ENCODE peak calls at places on chromosomes 5 and 9, in five cellular contexts. V is RWPE1, E is foreskin fibroblast, M is fibroblast of pulmonary artery, R is psoas muscle. Z is an unnamed sample.

GRCh38 chr9:94150279-94150828 is 66.1 kb downstream of the PTPDC1 start:
- DNase-seq in E (no peak), V (no peak), M (no peak), R (no peak), Z (no peak)

GRCh38 chr5:115069087-115069968 is 100.4 kb downstream of the TRIM36 start:
- DNase-seq in M (peak; percentile 61), E (peak; percentile 66), V (peak; percentile 44), R (no peak), Z (peak; percentile 27)

GRCh38 chr5:178442361-178443256 is 147.6 kb downstream of the COL23A1 start:
- DNase-seq in V (no peak), E (no peak), M (no peak), R (no peak), Z (no peak)

GRCh38 chr5:135220394-135221186 is 178.4 kb downstream of the MACROH2A1 start:
- DNase-seq in E (no peak), V (no peak), R (no peak), M (no peak), Z (no peak)

GRCh38 chr5:160020969-160021368 is 12.0 kb downstream of the TTC1 start:
- DNase-seq in E (peak; percentile 15), R (no peak), M (peak; percentile 26), V (no peak), Z (no peak)

GRCh38 chr9:108724669-108725068 is 131.1 kb downstream of the ACTL7B start:
- DNase-seq in R (no peak), V (no peak), M (no peak), E (peak; percentile 55), Z (no peak)

GRCh38 chr5:45643051-45643450 is 53.1 kb downstream of the HCN1 start:
- DNase-seq in E (no peak), R (no peak), M (no peak), V (no peak), Z (no peak)

GRCh38 chr5:159178978-159179377 is 30.4 kb downstream of the RNF145 start:
- DNase-seq in R (no peak), M (peak; percentile 99), V (peak; percentile 92), E (peak; percentile 89), Z (peak; percentile 93)

GRCh38 chr9:136054146-136054545 is 40.9 kb downstream of the NACC2 start:
- DNase-seq in E (no peak), R (no peak), M (no peak), V (no peak), Z (no peak)

GRCh38 chr9:131111186-131111853 is 14.1 kb upstream of the NUP214 start:
- DNase-seq in E (peak; percentile 24), R (no peak), M (no peak), V (no peak), Z (no peak)

GRCh38 chr9:16282216-16282615 is 588.3 kb downstream of the BNC2 start:
- DNase-seq in M (peak; percentile 54), E (peak; percentile 75), R (no peak), V (no peak), Z (peak; percentile 18)

GRCh38 chr5:157205708-157206107 is 25.1 kb downstream of the ITK start:
- DNase-seq in E (no peak), M (no peak), V (no peak), R (no peak), Z (no peak)

GRCh38 chr5:151004499-151004898 is 15.9 kb upstream of the GPX3 start:
- DNase-seq in M (no peak), E (no peak), V (no peak), R (no peak), Z (no peak)

GRCh38 chr9:105661011-105661410 is 1.2 kb upstream of the TAL2 start:
- DNase-seq in V (no peak), R (no peak), M (no peak), E (no peak), Z (no peak)

GRCh38 chr5:178324481-178325310 is 92.1 kb upstream of the PHYKPL start:
- DNase-seq in M (no peak), R (no peak), V (no peak), E (no peak), Z (no peak)

GRCh38 chr5:145921211-145921610 is 15.2 kb upstream of the SH3RF2 start:
- DNase-seq in V (peak; percentile 49), E (peak; percentile 39), R (no peak), M (no peak), Z (no peak)

GRCh38 chr5:143403607-143404415 is at the start of gene NR3C1:
- DNase-seq in E (peak; percentile 96), R (peak; percentile 89), M (peak; percentile 89), V (peak; percentile 80), Z (peak; percentile 44)
- TF ChIP-seq CTCF in E (peak; percentile 26), R (peak; percentile 74), M (peak; percentile 20), V (peak; percentile 92), Z (peak; percentile 48)

GRCh38 chr5:132477784-132478497 is 12.6 kb downstream of the IRF1 start:
- DNase-seq in M (no peak), E (no peak), V (no peak), R (no peak), Z (no peak)

GRCh38 chr5:132478498-132478855 is 12.1 kb downstream of the IRF1 start:
- DNase-seq in R (no peak), M (no peak), E (no peak), V (no peak), Z (no peak)

GRCh38 chr5:132475939-132476852 is 14.4 kb downstream of the IRF1 start:
- DNase-seq in E (no peak), R (no peak), V (no peak), M (no peak), Z (no peak)

GRCh38 chr5:132475531-132475930 is 15.0 kb downstream of the IRF1 start:
- DNase-seq in V (no peak), E (no peak), M (no peak), R (no peak), Z (no peak)

DNA sequence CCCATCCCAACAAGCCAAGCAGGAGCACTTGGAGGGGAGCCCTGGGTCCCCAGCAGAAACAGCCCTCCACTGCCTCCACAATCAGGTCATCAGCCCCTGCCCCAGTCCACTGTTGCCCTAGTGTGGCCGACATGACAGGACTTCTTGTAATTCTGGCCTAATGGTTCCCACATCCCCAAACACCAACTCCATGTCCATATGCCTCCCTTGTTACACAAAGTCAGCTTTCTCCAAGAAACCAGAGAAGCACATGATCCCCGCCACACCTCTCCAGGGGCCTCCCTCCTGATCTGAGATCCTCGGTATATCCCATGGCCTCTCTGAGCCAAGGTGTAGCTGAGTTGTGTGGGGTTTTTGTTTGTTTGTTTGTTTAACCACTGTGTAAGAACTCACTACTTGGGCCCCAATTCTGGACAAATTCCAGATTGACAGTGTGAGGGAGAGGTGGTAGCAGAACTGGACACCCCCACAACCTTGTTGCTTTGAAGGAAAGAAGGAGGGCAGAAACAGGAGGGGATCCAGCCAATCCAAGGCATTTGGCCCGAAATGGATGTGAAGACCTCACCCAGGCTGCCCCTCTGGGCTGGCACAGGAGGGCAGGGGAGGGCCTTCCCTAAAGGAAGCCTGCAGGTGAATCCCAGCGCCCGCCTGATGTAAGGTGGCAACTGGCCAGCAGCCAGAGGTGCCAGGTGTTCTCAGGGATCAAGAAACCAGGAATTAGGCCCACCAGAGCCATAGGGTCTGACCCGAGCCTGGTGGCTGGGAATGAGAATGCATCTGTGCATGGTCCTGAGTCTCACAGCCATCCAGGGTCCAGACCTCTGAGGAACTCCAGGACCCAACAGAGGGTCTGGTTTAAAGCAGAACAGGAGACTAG is 13.5 kb downstream of the IRF1 start:
- DNase-seq in R (no peak), E (no peak), V (no peak), M (no peak), Z (no peak)
- TF ChIP-seq CTCF in R (no peak), E (no peak), V (no peak), M (no peak), Z (peak; percentile 11)

GRCh38 chr9:121204121-121204520 is 2.5 kb upstream of the RAB14 start:
- DNase-seq in M (no peak), E (no peak), V (no peak), R (no peak), Z (no peak)

GRCh38 chr9:121207371-121207940 is 5.8 kb upstream of the RAB14 start:
- DNase-seq in E (no peak), R (no peak), V (no peak), M (no peak), Z (no peak)

GRCh38 chr9:121206516-121207370 is 5.1 kb upstream of the RAB14 start:
- DNase-seq in E (peak; percentile 44), R (no peak), V (no peak), M (peak; percentile 44), Z (no peak)

GRCh38 chr9:121201738-121202533 is at the start of gene RAB14:
- DNase-seq in R (peak; percentile 100), V (peak; percentile 100), M (peak; percentile 98), E (peak; percentile 100), Z (peak; percentile 96)

DNA sequence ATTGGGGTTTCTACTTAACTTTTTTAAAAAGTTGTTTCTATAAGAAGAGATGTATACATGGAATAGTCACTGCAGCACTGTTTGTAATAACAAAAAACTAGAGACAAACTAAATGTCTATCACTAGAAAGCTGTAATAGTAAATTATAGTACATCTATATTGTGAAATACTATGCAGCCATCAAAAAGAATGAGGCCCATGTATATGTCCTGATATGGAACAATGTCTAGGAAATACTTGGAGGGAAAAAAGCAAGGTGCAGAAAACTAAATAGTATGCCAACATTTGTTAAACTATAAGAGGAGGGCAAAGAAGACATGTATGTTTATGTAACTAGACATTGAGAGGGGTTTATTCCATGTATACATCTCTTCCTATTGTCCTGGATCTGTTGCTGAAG is 2.9 kb upstream of the RAB14 start:
- DNase-seq in E (no peak), V (no peak), M (no peak), R (no peak), Z (no peak)
- TF ChIP-seq CTCF in E (no peak), V (no peak), M (no peak), R (no peak), Z (no peak)

GRCh38 chr5:92911851-92912250 is 669.2 kb downstream of the NR2F1-AS1 start:
- DNase-seq in M (no peak), V (no peak), R (no peak), E (no peak), Z (no peak)

GRCh38 chr5:92911293-92911692 is 669.7 kb downstream of the NR2F1-AS1 start:
- DNase-seq in V (no peak), R (no peak), M (no peak), E (no peak), Z (no peak)

GRCh38 chr5:92907914-92908606 is 673.0 kb downstream of the NR2F1-AS1 start:
- DNase-seq in M (peak; percentile 62), V (no peak), E (peak; percentile 72), R (no peak), Z (peak; percentile 6)

GRCh38 chr5:92908952-92909351 is 672.1 kb downstream of the NR2F1-AS1 start:
- DNase-seq in V (no peak), E (no peak), M (no peak), R (no peak), Z (no peak)

DNA sequence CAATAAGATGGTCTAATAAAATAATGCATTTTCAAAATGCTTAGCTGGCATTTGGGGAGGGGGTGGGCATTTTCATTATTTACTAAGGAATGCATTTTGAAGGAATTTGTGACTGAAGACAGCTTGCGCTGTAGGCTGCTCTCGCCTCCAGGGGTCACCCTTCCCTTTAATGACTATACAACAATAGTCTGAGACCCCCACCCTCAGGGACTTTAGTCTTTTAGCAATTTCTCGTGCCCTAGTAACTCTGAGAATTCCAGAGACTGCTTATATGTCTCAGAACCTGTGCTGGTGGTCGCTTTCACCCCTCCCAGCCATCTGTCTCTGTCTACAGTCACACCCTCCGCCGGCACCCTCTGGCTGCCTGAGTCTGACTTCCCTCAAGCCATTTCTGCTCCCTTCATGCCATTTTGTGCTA is 671.5 kb downstream of the NR2F1-AS1 start:
- DNase-seq in V (no peak), R (no peak), M (peak; percentile 48), E (peak; percentile 14), Z (no peak)
- TF ChIP-seq CTCF in V (no peak), R (peak; percentile 13), M (peak; percentile 68), E (peak; percentile 42), Z (peak; percentile 57)

GRCh38 chr5:141914154-141914743 is 9.4 kb upstream of the DELE1 start:
- DNase-seq in M (peak; percentile 2), V (no peak), E (peak; percentile 50), R (peak; percentile 41), Z (no peak)
- TF ChIP-seq CTCF in M (peak; percentile 11), V (no peak), E (peak; percentile 13), R (no peak), Z (peak; percentile 12)

Z was measured in AG04450.